ENCODE peak calls at places on chromosomes 5 and 9, in nine cellular contexts. M is cardiac muscle cell, L is Karpas-422, V is NAMALWA, X is ELR, I is uterus, H is activated T-helper 1 cell treated with Interleukin-2 at 50 U/mL for 16 hours, G is HFF-Myc, D is NCI-H1092 treated with DMSO at 0.1 percent for 48 hours. C is an unnamed sample.
A peak's percentile ranks its signal among the peaks of the same experiment; 100 is the strongest.

GRCh38 chr9:97853056-97853843 is at the start of gene FOXE1:
- DNase-seq in M (no peak), L (no peak), V (no peak), X (no peak), I (no peak), H (no peak), G (no peak), D (peak; percentile 12), C (no peak)

GRCh38 chr5:90473321-90474234 is 993 bp downstream of the MBLAC2 start:
- DNase-seq in M (peak; percentile 56), L (peak; percentile 68), V (peak; percentile 51), X (peak; percentile 47), I (peak; percentile 18), H (no peak), G (no peak), D (peak; percentile 50), C (peak; percentile 47)

GRCh38 chr5:143705416-143705815 is 106.5 kb upstream of the HMHB1 start:
- DNase-seq in M (no peak), L (no peak), V (no peak), X (no peak), I (no peak), H (no peak), G (no peak), D (no peak), C (no peak)

GRCh38 chr5:157286761-157287211 is 20.9 kb downstream of the CYFIP2 start:
- DNase-seq in M (peak; percentile 93), L (no peak), V (no peak), X (no peak), I (no peak), H (no peak), G (no peak), D (no peak), C (no peak)

GRCh38 chr9:69542942-69543704 is 129.0 kb downstream of the APBA1 start:
- DNase-seq in M (peak; percentile 39), L (no peak), V (no peak), X (no peak), I (no peak), H (no peak), G (no peak), D (peak; percentile 81), C (no peak)

GRCh38 chr5:139670369-139671095 is 22.4 kb downstream of the CXXC5 start:
- DNase-seq in M (no peak), L (peak; percentile 71), V (peak; percentile 98), X (no peak), I (no peak), H (no peak), G (no peak), D (peak; percentile 23), C (peak; percentile 98)

GRCh38 chr5:126015244-126016054 is 407.8 kb upstream of the GRAMD2B start:
- DNase-seq in M (no peak), L (no peak), V (no peak), X (no peak), I (no peak), H (no peak), G (no peak), D (peak; percentile 38), C (no peak)

GRCh38 chr9:19156026-19156474 is 28.8 kb upstream of the PLIN2 start:
- DNase-seq in M (no peak), L (no peak), V (no peak), X (no peak), I (no peak), H (no peak), G (no peak), D (no peak), C (no peak)

GRCh38 chr9:126491256-126491879 is 122.4 kb upstream of the LMX1B start:
- DNase-seq in M (peak; percentile 76), L (peak; percentile 87), V (peak; percentile 72), X (peak; percentile 73), I (no peak), H (peak; percentile 24), G (peak; percentile 56), D (peak; percentile 37), C (peak; percentile 64)

GRCh38 chr5:150846651-150847333 is 471 bp downstream of the IRGM start:
- DNase-seq in M (peak; percentile 83), L (peak; percentile 87), V (peak; percentile 86), X (peak; percentile 85), I (peak; percentile 22), H (no peak), G (peak; percentile 84), D (peak; percentile 75), C (peak; percentile 77)

GRCh38 chr9:114777841-114778240 is 28.0 kb downstream of the TNFSF15 start:
- DNase-seq in M (no peak), L (no peak), V (no peak), X (no peak), I (no peak), H (peak; percentile 9), G (no peak), D (no peak), C (no peak)

GRCh38 chr5:92801921-92802320 is 779.1 kb downstream of the NR2F1-AS1 start:
- DNase-seq in M (peak; percentile 49), L (no peak), V (no peak), X (no peak), I (no peak), H (no peak), G (no peak), D (no peak), C (no peak)